ENCODE peak calls at places on chromosomes 1 and 21, in six cellular contexts. U is mesenchymal stem cell, W is neuronal stem cell, V is trophoblast cell, I is H1, G is H9. L is an unnamed sample. For H3K79me1, the result is how much of the 10 kb centered on the place peaks cover.

GRCh38 chr1:20367626-20368025 is 77.0 kb downstream of the VWA5B1 start:
- DNase-seq in W (no peak), I (no peak), G (no peak), V (no peak), U (no peak), L (no peak)

GRCh38 chr1:3285341-3285740 is 169.1 kb upstream of the ARHGEF16 start:
- DNase-seq in W (no peak), U (no peak), G (no peak), I (no peak), V (no peak), L (no peak)

GRCh38 chr1:36520056-36520455 is 37.3 kb upstream of the CSF3R start:
- DNase-seq in G (no peak), U (no peak), W (no peak), V (no peak), I (peak), L (no peak)

GRCh38 chr1:151549199-151549598 is 9.1 kb downstream of the TUFT1 start:
- DNase-seq in I (no peak), G (no peak), W (no peak), U (peak), V (no peak), L (no peak)

GRCh38 chr1:69073176-69073575 is 494.5 kb upstream of the LRRC7 start:
- DNase-seq in U (no peak), G (peak), I (no peak), V (no peak), W (no peak), L (no peak)

GRCh38 chr1:228487336-228488106 is at the start of gene RNF187:
- DNase-seq in U (no peak), G (no peak), W (no peak), V (peak), I (peak), L (peak)

GRCh38 chr1:168288311-168289052 is 7.8 kb downstream of the TBX19 start:
- DNase-seq in U (no peak), G (no peak), V (no peak), I (no peak), W (no peak), L (peak)

GRCh38 chr1:70675737-70676156 is 264.7 kb downstream of the CTH start:
- DNase-seq in I (peak), W (no peak), V (no peak), G (peak), U (no peak), L (no peak)

GRCh38 chr1:87202922-87203655 is 125.6 kb upstream of the LMO4 start:
- DNase-seq in G (no peak), V (no peak), I (no peak), U (no peak), W (no peak), L (no peak)

GRCh38 chr1:998905-999796 is 746 bp downstream of the HES4 start:
- DNase-seq in V (peak), I (peak), W (no peak), G (peak), U (peak), L (peak)

GRCh38 chr1:156801409-156802121 is 15.1 kb downstream of the SH2D2A start:
- DNase-seq in I (no peak), V (no peak), W (no peak), G (no peak), U (peak), L (peak)

GRCh38 chr1:184447651-184448185 is 60.9 kb downstream of the C1orf21 start:
- DNase-seq in G (no peak), W (no peak), U (no peak), I (no peak), V (peak), L (no peak)

GRCh38 chr1:225866061-225866844 is 15.9 kb downstream of the TMEM63A start:
- DNase-seq in W (no peak), V (peak), I (no peak), U (peak), G (no peak), L (peak)

GRCh38 chr1:177872563-177872900 is 97.3 kb downstream of the SEC16B start:
- DNase-seq in V (no peak), U (no peak), W (no peak), I (no peak), G (no peak), L (no peak)

GRCh38 chr1:22815421-22816062 is 104.9 kb downstream of the EPHB2 start:
- DNase-seq in I (no peak), G (no peak), W (no peak), V (no peak), U (no peak), L (no peak)

GRCh38 chr1:942864-943533 is 16.1 kb downstream of the NOC2L start:
- DNase-seq in G (no peak), U (peak), W (no peak), V (no peak), I (no peak), L (peak)

GRCh38 chr1:192950926-192951325 is 108.2 kb downstream of the UCHL5 start:
- DNase-seq in U (no peak), I (no peak), V (no peak), W (no peak), G (no peak), L (no peak)

GRCh38 chr1:11492235-11492634 is 13.3 kb downstream of the DISP3 start:
- DNase-seq in V (no peak), G (no peak), W (no peak), U (no peak), I (no peak), L (no peak)

GRCh38 chr1:19439464-19440171 is 45.7 kb downstream of the CAPZB start:
- DNase-seq in U (no peak), I (no peak), G (no peak), W (no peak), V (no peak), L (no peak)

GRCh38 chr21:35323947-35324346 is 274.8 kb upstream of the RUNX1 start:
- DNase-seq in G (no peak), W (no peak), I (no peak), V (no peak), U (peak), L (no peak)

GRCh38 chr21:43018519-43018918 is 44.2 kb downstream of the PKNOX1 start:
- DNase-seq in W (no peak), G (no peak), I (no peak), V (no peak), U (no peak), L (no peak)

GRCh38 chr1:202143768-202144509 is 598 bp downstream of the ARL8A start:
- DNase-seq in G (peak), I (peak), U (peak), V (no peak), W (no peak), L (no peak)

GRCh38 chr1:181095763-181096184 is 7.3 kb downstream of the IER5 start:
- DNase-seq in V (no peak), W (no peak), I (no peak), G (no peak), U (no peak), L (no peak)

GRCh38 chr1:207815466-207815865 is 63.6 kb downstream of the CD46 start:
- DNase-seq in V (no peak), U (no peak), W (no peak), I (no peak), G (no peak), L (no peak)

GRCh38 chr1:199226163-199226562 is 587.3 kb downstream of the PTPRC start:
- DNase-seq in V (no peak), G (no peak), U (peak), I (no peak), W (no peak), L (peak)

GRCh38 chr1:20551161-20551560 is 1.2 kb upstream of the FAM43B start:
- DNase-seq in V (no peak), W (no peak), I (no peak), U (no peak), G (no peak), L (no peak)

GRCh38 chr1:192506741-192507155 is 68.8 kb upstream of the RGS1 start:
- DNase-seq in V (no peak), W (no peak), I (no peak), U (peak), G (no peak), L (peak)

GRCh38 chr21:45142469-45142868 is 68.1 kb downstream of the ADARB1 start:
- DNase-seq in V (no peak), G (no peak), U (peak), I (peak), W (no peak), L (peak)

GRCh38 chr1:179230721-179231120 is 1.2 kb upstream of the ABL2 start:
- DNase-seq in U (no peak), V (no peak), W (no peak), G (no peak), I (no peak), L (no peak)

GRCh38 chr1:14345925-14346550 is 252.4 kb upstream of the KAZN start:
- DNase-seq in I (no peak), W (no peak), V (peak), U (no peak), G (no peak), L (no peak)

GRCh38 chr1:19811206-19811851 is 3.8 kb downstream of the RNF186 start:
- DNase-seq in U (peak), W (no peak), G (peak), V (peak), I (peak), L (peak)

GRCh38 chr1:229032455-229032854 is 238.5 kb upstream of the RAB4A start:
- DNase-seq in V (no peak), G (no peak), I (no peak), W (no peak), U (no peak), L (no peak)

GRCh38 chr1:194026422-194026821 is 840.0 kb upstream of the B3GALT2 start:
- DNase-seq in W (no peak), U (no peak), V (no peak), G (no peak), I (no peak), L (no peak)

GRCh38 chr21:31530364-31530763 is 129.1 kb upstream of the SOD1 start:
- DNase-seq in W (no peak), V (no peak), I (no peak), G (no peak), U (no peak), L (no peak)

GRCh38 chr1:86155061-86155806 is 1.3 kb downstream of the COL24A1 start:
- DNase-seq in I (peak), G (peak), U (peak), W (peak), V (no peak), L (no peak)

GRCh38 chr1:171486048-171486519 is 754 bp downstream of the PRRC2C start:
- DNase-seq in U (peak), W (peak), I (no peak), V (peak), G (no peak), L (peak)

GRCh38 chr1:237591353-237591752 is 299.4 kb downstream of the ZP4 start:
- DNase-seq in I (no peak), G (no peak), V (no peak), W (no peak), U (no peak), L (no peak)
- H3K14ac ChIP-seq in I (no peak), G (no peak), V (no peak), W (no peak), U (no peak), L (no peak)

GRCh38 chr1:27592600-27593340 is 11.2 kb downstream of the AHDC1 start:
- DNase-seq in W (no peak), V (no peak), G (peak), U (no peak), I (peak), L (no peak)
- H3K79me1 ChIP-seq in W (half or more), V (under half), G (under half), U (under half), I (under half), L (under half)

DNA sequence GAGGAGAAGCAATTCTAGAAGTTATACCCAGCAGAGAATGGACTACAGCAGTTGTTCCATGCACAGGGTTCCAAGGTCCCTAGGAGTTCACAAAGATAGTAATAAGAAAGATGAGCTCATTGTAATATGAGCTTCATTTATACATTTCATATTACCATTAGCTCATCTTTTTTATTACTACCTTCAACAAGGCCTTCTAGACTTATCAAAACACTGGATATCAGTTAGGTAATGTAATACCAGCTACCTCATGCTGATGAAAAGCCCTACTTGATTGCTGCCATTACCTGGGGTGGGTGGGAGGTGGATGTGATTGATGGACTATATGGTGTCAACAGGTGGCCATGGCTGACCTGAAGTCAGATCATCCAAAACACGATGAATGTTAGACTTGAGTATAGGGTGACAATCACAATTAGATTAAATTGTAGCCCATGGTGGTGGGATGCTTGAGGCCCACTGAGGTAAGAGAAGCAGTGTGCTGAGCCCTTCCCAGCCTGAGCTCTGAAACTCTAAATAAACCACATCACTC is 34.1 kb downstream of the SPATA46 start:
- DNase-seq in U (no peak), W (no peak), V (no peak), I (no peak), G (no peak), L (no peak)
- H3K14ac ChIP-seq in U (no peak), W (no peak), V (no peak), I (no peak), G (no peak), L (no peak)

GRCh38 chr1:211337430-211338227 is 11.0 kb downstream of the TRAF5 start:
- DNase-seq in G (no peak), I (peak), V (no peak), U (no peak), W (no peak), L (no peak)
- H3K79me1 ChIP-seq in G (under half), I (under half), V (under half), U (under half), W (under half), L (under half)

GRCh38 chr21:33279330-33279820 is 13.2 kb downstream of the IL10RB start:
- DNase-seq in W (no peak), I (no peak), G (no peak), V (no peak), U (no peak), L (no peak)
- H3K14ac ChIP-seq in W (no peak), I (no peak), G (no peak), V (no peak), U (no peak), L (no peak)

GRCh38 chr1:232599178-232600041 is 30.5 kb downstream of the SIPA1L2 start:
- DNase-seq in I (no peak), V (peak), G (no peak), W (no peak), U (peak), L (peak)

GRCh38 chr1:232600430-232601258 is 29.3 kb downstream of the SIPA1L2 start:
- DNase-seq in G (no peak), V (peak), W (no peak), U (peak), I (no peak), L (peak)

GRCh38 chr1:232597721-232598120 is 32.2 kb downstream of the SIPA1L2 start:
- DNase-seq in W (no peak), U (no peak), G (no peak), I (no peak), V (no peak), L (no peak)

GRCh38 chr1:232598133-232598532 is 31.8 kb downstream of the SIPA1L2 start:
- DNase-seq in V (no peak), I (no peak), G (no peak), U (no peak), W (no peak), L (no peak)

GRCh38 chr1:232598837-232599177 is 31.1 kb downstream of the SIPA1L2 start:
- DNase-seq in I (no peak), G (no peak), U (no peak), W (no peak), V (no peak), L (no peak)
- H3K79me1 ChIP-seq in I (under half), G (under half), U (under half), W (under half), V (under half), L (under half)

GRCh38 chr1:213440766-213441165 is 389.7 kb downstream of the RPS6KC1 start:
- DNase-seq in W (no peak), V (no peak), G (no peak), U (no peak), I (no peak), L (no peak)

GRCh38 chr1:213443415-213443814 is 392.4 kb downstream of the RPS6KC1 start:
- DNase-seq in U (no peak), G (no peak), V (peak), W (no peak), I (no peak), L (no peak)

GRCh38 chr1:213448360-213448759 is 397.3 kb downstream of the RPS6KC1 start:
- DNase-seq in I (no peak), U (no peak), V (no peak), G (no peak), W (no peak), L (no peak)

GRCh38 chr1:213444224-213444623 is 393.2 kb downstream of the RPS6KC1 start:
- DNase-seq in V (no peak), U (no peak), W (no peak), I (no peak), G (no peak), L (no peak)

DNA sequence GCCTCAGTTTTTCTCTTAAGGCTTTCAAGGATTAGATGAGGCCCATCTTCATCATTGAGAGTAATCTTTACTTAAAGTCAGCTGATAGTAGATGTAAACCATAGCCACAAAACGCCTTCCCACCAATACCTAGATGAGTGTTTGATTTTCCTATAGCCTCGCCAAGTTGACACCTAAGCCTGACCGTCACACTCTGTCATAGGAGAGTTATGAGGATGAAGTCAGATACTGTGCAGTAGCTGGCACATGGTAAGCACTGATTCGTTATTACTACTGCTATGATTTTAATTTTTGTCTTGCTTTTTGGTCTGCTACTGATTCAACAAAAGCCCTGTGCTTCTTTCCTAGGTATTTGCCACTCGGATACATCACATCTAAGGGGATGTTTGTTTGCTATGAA is 395.5 kb downstream of the RPS6KC1 start:
- DNase-seq in I (no peak), W (no peak), G (no peak), V (no peak), U (no peak), L (no peak)
- H3K14ac ChIP-seq in I (no peak), W (no peak), G (no peak), V (no peak), U (no peak), L (no peak)

L was measured in IMR-90.